ENCODE peak calls at places on chromosomes 13 and 19, in ten cellular contexts. One of them, this sample, is unnamed.

GRCh38 chr13:41222259-41222852 is 28.0 kb upstream of the KBTBD7 start:
- DNase-seq in mammary epithelial cell: peak
- DNase-seq in H9: peak
- DNase-seq in Peyer's patch: peak
- DNase-seq in NAMALWA: peak
- DNase-seq in heart left ventricle: peak
- DNase-seq in activated CD4-positive, alpha-beta memory T cell treated with anti-CD3 and anti-CD28 coated beads for 36 hours: peak
- DNase-seq in DMS53: peak
- DNase-seq in iPS-NIHi11: peak
- DNase-seq in OCI-LY7: peak
- DNase-seq in this sample: no peak

GRCh38 chr19:47264629-47265028 is 8.3 kb downstream of the CCDC9 start:
- DNase-seq in mammary epithelial cell: no peak
- DNase-seq in H9: no peak
- DNase-seq in Peyer's patch: no peak
- DNase-seq in NAMALWA: no peak
- DNase-seq in heart left ventricle: no peak
- DNase-seq in activated CD4-positive, alpha-beta memory T cell treated with anti-CD3 and anti-CD28 coated beads for 36 hours: no peak
- DNase-seq in DMS53: no peak
- DNase-seq in iPS-NIHi11: no peak
- DNase-seq in OCI-LY7: no peak
- DNase-seq in this sample: no peak

GRCh38 chr19:1282588-1283206 is 3.0 kb upstream of the EFNA2 start:
- DNase-seq in mammary epithelial cell: no peak
- DNase-seq in H9: no peak
- DNase-seq in Peyer's patch: no peak
- DNase-seq in NAMALWA: peak
- DNase-seq in heart left ventricle: no peak
- DNase-seq in activated CD4-positive, alpha-beta memory T cell treated with anti-CD3 and anti-CD28 coated beads for 36 hours: no peak
- DNase-seq in DMS53: peak
- DNase-seq in iPS-NIHi11: no peak
- DNase-seq in OCI-LY7: no peak
- DNase-seq in this sample: no peak

GRCh38 chr19:48836089-48837017 is at the start of gene HSD17B14:
- DNase-seq in mammary epithelial cell: no peak
- DNase-seq in H9: peak
- DNase-seq in Peyer's patch: peak
- DNase-seq in NAMALWA: no peak
- DNase-seq in heart left ventricle: no peak
- DNase-seq in activated CD4-positive, alpha-beta memory T cell treated with anti-CD3 and anti-CD28 coated beads for 36 hours: no peak
- DNase-seq in DMS53: peak
- DNase-seq in iPS-NIHi11: peak
- DNase-seq in OCI-LY7: no peak
- DNase-seq in this sample: peak

GRCh38 chr13:71378992-71379905 is 487.8 kb downstream of the DACH1 start:
- DNase-seq in mammary epithelial cell: peak
- DNase-seq in H9: no peak
- DNase-seq in Peyer's patch: no peak
- DNase-seq in NAMALWA: no peak
- DNase-seq in heart left ventricle: no peak
- DNase-seq in activated CD4-positive, alpha-beta memory T cell treated with anti-CD3 and anti-CD28 coated beads for 36 hours: no peak
- DNase-seq in DMS53: no peak
- DNase-seq in iPS-NIHi11: no peak
- DNase-seq in OCI-LY7: no peak
- DNase-seq in this sample: no peak

GRCh38 chr19:53898680-53899341 is 10.3 kb upstream of the CACNG7 start:
- DNase-seq in mammary epithelial cell: no peak
- DNase-seq in H9: peak
- DNase-seq in Peyer's patch: no peak
- DNase-seq in NAMALWA: peak
- DNase-seq in heart left ventricle: no peak
- DNase-seq in activated CD4-positive, alpha-beta memory T cell treated with anti-CD3 and anti-CD28 coated beads for 36 hours: no peak
- DNase-seq in DMS53: no peak
- DNase-seq in iPS-NIHi11: peak
- DNase-seq in OCI-LY7: no peak
- DNase-seq in this sample: no peak

GRCh38 chr13:24119593-24120508 is 40.7 kb upstream of the SPATA13 start:
- DNase-seq in mammary epithelial cell: no peak
- DNase-seq in H9: no peak
- DNase-seq in Peyer's patch: no peak
- DNase-seq in NAMALWA: no peak
- DNase-seq in heart left ventricle: no peak
- DNase-seq in activated CD4-positive, alpha-beta memory T cell treated with anti-CD3 and anti-CD28 coated beads for 36 hours: no peak
- DNase-seq in DMS53: no peak
- DNase-seq in iPS-NIHi11: peak
- DNase-seq in OCI-LY7: no peak
- DNase-seq in this sample: peak

GRCh38 chr19:4108767-4109625 is 14.9 kb downstream of the MAP2K2 start:
- DNase-seq in mammary epithelial cell: no peak
- DNase-seq in H9: no peak
- DNase-seq in Peyer's patch: peak
- DNase-seq in NAMALWA: no peak
- DNase-seq in heart left ventricle: no peak
- DNase-seq in activated CD4-positive, alpha-beta memory T cell treated with anti-CD3 and anti-CD28 coated beads for 36 hours: peak
- DNase-seq in DMS53: no peak
- DNase-seq in iPS-NIHi11: no peak
- DNase-seq in OCI-LY7: no peak
- DNase-seq in this sample: no peak

GRCh38 chr19:21143846-21144245 is 2.0 kb downstream of the ZNF431 start:
- DNase-seq in mammary epithelial cell: peak
- DNase-seq in H9: no peak
- DNase-seq in Peyer's patch: no peak
- DNase-seq in NAMALWA: no peak
- DNase-seq in heart left ventricle: no peak
- DNase-seq in activated CD4-positive, alpha-beta memory T cell treated with anti-CD3 and anti-CD28 coated beads for 36 hours: peak
- DNase-seq in DMS53: no peak
- DNase-seq in iPS-NIHi11: no peak
- DNase-seq in OCI-LY7: no peak
- DNase-seq in this sample: no peak

GRCh38 chr13:30346159-30346788 is 38.9 kb upstream of the KATNAL1 start:
- DNase-seq in mammary epithelial cell: peak
- DNase-seq in H9: no peak
- DNase-seq in Peyer's patch: peak
- DNase-seq in NAMALWA: no peak
- DNase-seq in heart left ventricle: no peak
- DNase-seq in activated CD4-positive, alpha-beta memory T cell treated with anti-CD3 and anti-CD28 coated beads for 36 hours: peak
- DNase-seq in DMS53: no peak
- DNase-seq in iPS-NIHi11: no peak
- DNase-seq in OCI-LY7: no peak
- DNase-seq in this sample: no peak

GRCh38 chr13:44013666-44014291 is 134.1 kb downstream of the LACC1 start:
- DNase-seq in mammary epithelial cell: peak
- DNase-seq in H9: no peak
- DNase-seq in Peyer's patch: no peak
- DNase-seq in NAMALWA: no peak
- DNase-seq in heart left ventricle: no peak
- DNase-seq in activated CD4-positive, alpha-beta memory T cell treated with anti-CD3 and anti-CD28 coated beads for 36 hours: no peak
- DNase-seq in DMS53: no peak
- DNase-seq in iPS-NIHi11: no peak
- DNase-seq in OCI-LY7: no peak
- DNase-seq in this sample: no peak

GRCh38 chr19:37718357-37718756 is 1.2 kb downstream of the ZNF607 start:
- DNase-seq in mammary epithelial cell: peak
- DNase-seq in H9: no peak
- DNase-seq in Peyer's patch: no peak
- DNase-seq in NAMALWA: peak
- DNase-seq in heart left ventricle: no peak
- DNase-seq in activated CD4-positive, alpha-beta memory T cell treated with anti-CD3 and anti-CD28 coated beads for 36 hours: no peak
- DNase-seq in DMS53: no peak
- DNase-seq in iPS-NIHi11: no peak
- DNase-seq in OCI-LY7: peak
- DNase-seq in this sample: no peak

GRCh38 chr13:97945792-97946419 is 7.6 kb upstream of the IPO5 start:
- DNase-seq in mammary epithelial cell: no peak
- DNase-seq in H9: no peak
- DNase-seq in Peyer's patch: no peak
- DNase-seq in NAMALWA: peak
- DNase-seq in heart left ventricle: no peak
- DNase-seq in activated CD4-positive, alpha-beta memory T cell treated with anti-CD3 and anti-CD28 coated beads for 36 hours: peak
- DNase-seq in DMS53: no peak
- DNase-seq in iPS-NIHi11: no peak
- DNase-seq in OCI-LY7: no peak
- DNase-seq in this sample: no peak

GRCh38 chr19:16876904-16877361 is 11.9 kb upstream of the F2RL3 start:
- DNase-seq in mammary epithelial cell: peak
- DNase-seq in H9: no peak
- DNase-seq in Peyer's patch: no peak
- DNase-seq in NAMALWA: no peak
- DNase-seq in heart left ventricle: peak
- DNase-seq in activated CD4-positive, alpha-beta memory T cell treated with anti-CD3 and anti-CD28 coated beads for 36 hours: no peak
- DNase-seq in DMS53: no peak
- DNase-seq in iPS-NIHi11: no peak
- DNase-seq in OCI-LY7: peak
- DNase-seq in this sample: no peak

GRCh38 chr19:57374179-57374578 is 10.8 kb downstream of the TRAPPC2B start:
- DNase-seq in mammary epithelial cell: no peak
- DNase-seq in H9: no peak
- DNase-seq in Peyer's patch: no peak
- DNase-seq in NAMALWA: no peak
- DNase-seq in heart left ventricle: no peak
- DNase-seq in activated CD4-positive, alpha-beta memory T cell treated with anti-CD3 and anti-CD28 coated beads for 36 hours: no peak
- DNase-seq in DMS53: no peak
- DNase-seq in iPS-NIHi11: no peak
- DNase-seq in OCI-LY7: no peak
- DNase-seq in this sample: no peak